ENCODE peak calls at places on chromosomes 2 and 18, in nine cellular contexts. S is anterior cingulate cortex; F is activated CD8-positive, alpha-beta memory T cell treated with anti-CD3 and anti-CD28 coated beads for 4 hours; B is endothelial cell of umbilical vein; G is NCI-H345; V is central memory CD4-positive, alpha-beta T cell; R is M059J; H is stimulated activated CD8-positive, alpha-beta memory T cell treated with anti-CD3 and anti-CD28 coated beads, Interleukin-4, amount 100 ng/mL, for 1 hour; Q is GM13977. O is an unnamed sample.

GRCh38 chr2:102399499-102400141 is 23.3 kb upstream of the IL18RAP start:
- DNase-seq in S (no peak), F (no peak), B (no peak), G (no peak), V (no peak), R (no peak), H (no peak), Q (no peak), O (no peak)

GRCh38 chr2:145141981-145142380 is 622.1 kb upstream of the ZEB2 start:
- DNase-seq in S (no peak), F (no peak), B (no peak), G (no peak), V (no peak), R (no peak), H (no peak), Q (no peak), O (no peak)

GRCh38 chr18:23142285-23142929 is 7.1 kb downstream of the CABLES1 start:
- DNase-seq in S (no peak), F (no peak), B (no peak), G (no peak), V (no peak), R (peak; percentile 31), H (no peak), Q (no peak), O (no peak)

GRCh38 chr18:3524706-3525105 is 74.7 kb downstream of the TGIF1 start:
- DNase-seq in S (no peak), F (no peak), B (no peak), G (no peak), V (no peak), R (no peak), H (no peak), Q (no peak), O (no peak)

GRCh38 chr2:227860116-227860724 is 11.2 kb upstream of the DAW1 start:
- DNase-seq in S (peak; percentile 40), F (no peak), B (no peak), G (no peak), V (no peak), R (no peak), H (no peak), Q (no peak), O (no peak)

GRCh38 chr18:38115201-38115600 is 549.6 kb upstream of the CELF4 start:
- DNase-seq in S (no peak), F (no peak), B (no peak), G (no peak), V (no peak), R (no peak), H (no peak), Q (no peak), O (no peak)

GRCh38 chr2:191051825-191052778 is 38.1 kb upstream of the STAT1 start:
- DNase-seq in S (no peak), F (no peak), B (peak; percentile 75), G (peak; percentile 53), V (peak; percentile 50), R (peak; percentile 57), H (no peak), Q (peak; percentile 44), O (no peak)

GRCh38 chr2:128317186-128317897 is 1.3 kb downstream of the HS6ST1 start:
- DNase-seq in S (no peak), F (no peak), B (no peak), G (peak; percentile 44), V (no peak), R (no peak), H (no peak), Q (peak; percentile 78), O (no peak)

GRCh38 chr2:25905126-25905525 is 26.8 kb upstream of the ASXL2 start:
- DNase-seq in S (no peak), F (no peak), B (no peak), G (no peak), V (no peak), R (no peak), H (no peak), Q (no peak), O (no peak)

GRCh38 chr2:74911061-74911460 is 47.4 kb upstream of the POLE4 start:
- DNase-seq in S (no peak), F (no peak), B (no peak), G (no peak), V (no peak), R (no peak), H (no peak), Q (no peak), O (no peak)

GRCh38 chr2:156331572-156332451 is 709 bp downstream of the NR4A2 start:
- DNase-seq in S (no peak), F (no peak), B (peak; percentile 83), G (peak; percentile 58), V (peak; percentile 47), R (peak; percentile 75), H (no peak), Q (peak; percentile 56), O (no peak)

GRCh38 chr2:236711440-236711839 is 141.8 kb downstream of the ACKR3 start:
- DNase-seq in S (no peak), F (no peak), B (no peak), G (no peak), V (no peak), R (peak; percentile 70), H (no peak), Q (no peak), O (no peak)

GRCh38 chr2:20223345-20224190 is 1.4 kb downstream of the SDC1 start:
- DNase-seq in S (no peak), F (no peak), B (peak; percentile 38), G (peak; percentile 69), V (no peak), R (peak; percentile 60), H (no peak), Q (peak; percentile 73), O (peak; percentile 73)

GRCh38 chr2:241878007-241878970 is 8.8 kb downstream of the RTP5 start:
- DNase-seq in S (peak; percentile 55), F (peak; percentile 51), B (peak; percentile 49), G (peak; percentile 79), V (peak; percentile 72), R (peak; percentile 59), H (peak; percentile 50), Q (peak; percentile 82), O (peak; percentile 74)

GRCh38 chr2:182298456-182298855 is 128.4 kb downstream of the PDE1A start:
- DNase-seq in S (no peak), F (no peak), B (no peak), G (no peak), V (no peak), R (no peak), H (no peak), Q (no peak), O (no peak)

GRCh38 chr2:62309465-62310091 is 113.7 kb downstream of the B3GNT2 start:
- DNase-seq in S (no peak), F (peak; percentile 15), B (peak; percentile 63), G (no peak), V (no peak), R (no peak), H (no peak), Q (peak; percentile 62), O (no peak)

GRCh38 chr2:46230115-46230571 is 67.1 kb upstream of the EPAS1 start:
- DNase-seq in S (peak; percentile 28), F (no peak), B (no peak), G (peak; percentile 29), V (no peak), R (peak; percentile 22), H (no peak), Q (no peak), O (no peak)

GRCh38 chr2:207255565-207255964 is 89.8 kb upstream of the KLF7 start:
- DNase-seq in S (no peak), F (no peak), B (no peak), G (no peak), V (no peak), R (no peak), H (no peak), Q (no peak), O (no peak)

GRCh38 chr2:54878182-54878581 is 154.7 kb downstream of the EML6 start:
- DNase-seq in S (no peak), F (no peak), B (no peak), G (no peak), V (no peak), R (no peak), H (no peak), Q (no peak), O (no peak)

GRCh38 chr18:8264861-8265411 is 344.3 kb upstream of the RAB12 start:
- DNase-seq in S (no peak), F (no peak), B (no peak), G (no peak), V (no peak), R (no peak), H (no peak), Q (no peak), O (no peak)

O was measured in SJSA1.